ENCODE peak calls at places on chromosomes 3 and 15, in five cellular contexts. O, Q, U, L and I are unnamed samples.

GRCh38 chr15:82662641-82663040 is 15.5 kb upstream of the CPEB1 start:
- DNase-seq in L (no peak), U (no peak), O (no peak), Q (no peak), I (no peak)

GRCh38 chr3:113111308-113111707 is 100.0 kb upstream of the BOC start:
- DNase-seq in Q (no peak), U (no peak), O (no peak), L (no peak), I (no peak)

GRCh38 chr3:187979543-187979942 is 174.4 kb upstream of the LPP start:
- DNase-seq in U (no peak), Q (no peak), L (no peak), O (no peak), I (no peak)

GRCh38 chr15:38750816-38751215 is 186.2 kb upstream of the RASGRP1 start:
- DNase-seq in U (no peak), O (no peak), L (no peak), Q (no peak), I (no peak)

GRCh38 chr3:196207159-196207832 is 3.9 kb downstream of the ZDHHC19 start:
- DNase-seq in U (no peak), Q (peak; percentile 98), O (no peak), L (no peak), I (peak; percentile 78)

GRCh38 chr3:73603771-73604171 is 21.0 kb downstream of the PDZRN3 start:
- DNase-seq in Q (peak; percentile 61), O (no peak), L (no peak), U (no peak), I (no peak)

GRCh38 chr3:127997961-127998360 is 54.3 kb upstream of the SEC61A1 start:
- DNase-seq in L (no peak), Q (no peak), U (no peak), O (no peak), I (no peak)

GRCh38 chr3:64108784-64109317 is 85.6 kb upstream of the PSMD6 start:
- DNase-seq in L (no peak), O (no peak), Q (no peak), U (no peak), I (no peak)

GRCh38 chr15:78216276-78217229 is 17.8 kb downstream of the ACSBG1 start:
- DNase-seq in L (no peak), Q (no peak), U (peak; percentile 49), O (no peak), I (no peak)

GRCh38 chr15:25568751-25569150 is 129.9 kb upstream of the UBE3A start:
- DNase-seq in U (no peak), O (no peak), Q (no peak), L (no peak), I (no peak)

GRCh38 chr3:73055583-73056364 is 5.7 kb upstream of the EBLN2 start:
- DNase-seq in Q (no peak), U (no peak), O (no peak), L (no peak), I (no peak)

GRCh38 chr3:119293761-119294401 is at the start of gene ARHGAP31:
- DNase-seq in Q (peak; percentile 83), U (peak; percentile 31), O (no peak), L (peak; percentile 78), I (no peak)

GRCh38 chr3:36911990-36912804 is 32.7 kb downstream of the TRANK1 start:
- DNase-seq in Q (no peak), L (no peak), O (no peak), U (no peak), I (peak; percentile 57)

GRCh38 chr3:194485876-194486539 is 794 bp downstream of the ATP13A3 start:
- DNase-seq in L (no peak), Q (no peak), U (peak; percentile 75), O (no peak), I (peak; percentile 40)

GRCh38 chr3:46905191-46905560 is 27.7 kb downstream of the PTH1R start:
- DNase-seq in L (no peak), Q (no peak), O (no peak), U (no peak), I (no peak)

GRCh38 chr3:159266779-159267178 is 464.9 kb downstream of the MFSD1 start:
- DNase-seq in O (peak; percentile 26), L (peak; percentile 77), U (no peak), Q (peak; percentile 24), I (peak; percentile 69)
- TF ChIP-seq JUND in O (no peak), L (no peak), U (no peak), Q (no peak), I (no peak)

DNA sequence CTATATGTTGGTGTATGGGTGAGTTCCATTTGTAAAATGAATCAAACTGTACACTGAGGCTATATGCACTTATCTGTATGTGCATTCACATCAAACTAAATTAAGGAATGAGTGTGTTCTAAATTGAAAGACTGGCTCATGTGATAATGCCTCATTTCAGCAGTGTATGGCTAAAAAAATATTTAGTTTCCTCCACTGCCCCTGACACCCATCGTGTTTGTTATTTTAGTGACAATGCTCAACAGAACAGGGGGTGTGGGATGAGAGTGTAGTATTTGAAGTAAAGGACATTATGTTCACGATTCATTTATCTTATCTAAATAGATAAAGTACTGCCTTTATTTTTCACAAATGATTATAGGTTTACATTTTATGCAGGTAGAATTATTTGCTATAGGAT is 301.1 kb upstream of the ARPP21 start:
- DNase-seq in U (no peak), O (no peak), Q (no peak), L (no peak), I (no peak)
- TF ChIP-seq JUND in U (no peak), O (no peak), Q (no peak), L (no peak), I (no peak)

GRCh38 chr3:48595075-48595525 is at the start of gene COL7A1:
- DNase-seq in U (no peak), L (peak; percentile 75), O (no peak), Q (peak; percentile 80), I (peak; percentile 57)
- TF ChIP-seq JUND in U (no peak), L (no peak), O (no peak), Q (no peak), I (no peak)

GRCh38 chr3:124504332-124505059 is 225.8 kb upstream of the UMPS start:
- DNase-seq in O (no peak), U (no peak), L (no peak), Q (no peak), I (no peak)
- TF ChIP-seq JUND in O (no peak), U (no peak), L (no peak), Q (peak; percentile 44), I (no peak)

GRCh38 chr3:43316783-43317460 is 30.6 kb downstream of the SNRK start:
- DNase-seq in U (no peak), Q (no peak), L (no peak), O (no peak), I (no peak)
- TF ChIP-seq JUND in U (no peak), Q (no peak), L (no peak), O (no peak), I (no peak)

GRCh38 chr3:12425850-12426579 is 58.3 kb upstream of the TSEN2 start:
- DNase-seq in L (peak; percentile 55), O (no peak), U (no peak), Q (peak; percentile 20), I (no peak)
- TF ChIP-seq JUND in L (no peak), O (no peak), U (no peak), Q (no peak), I (no peak)